ENCODE peak calls at places on chromosome 11, in seven cellular contexts. E is brain microvascular endothelial cell, L is spleen, C is WTC11, Y is bronchial epithelial cell, T is astrocyte of the cerebellum, F is prostate gland. Q is an unnamed sample.

GRCh38 chr11:16217631-16218030 is 138.7 kb downstream of the SOX6 start:
- DNase-seq in E (no peak), L (no peak), C (no peak), Y (no peak), T (no peak), F (no peak), Q (no peak)

GRCh38 chr11:116852261-116853125 is 15.1 kb upstream of the APOA1 start:
- DNase-seq in E (no peak), L (peak; percentile 57), C (no peak), Y (peak; percentile 77), T (no peak), F (peak; percentile 64), Q (no peak)

GRCh38 chr11:95545116-95545875 is 244.3 kb downstream of the FAM76B start:
- DNase-seq in E (no peak), L (no peak), C (peak; percentile 14), Y (no peak), T (no peak), F (no peak), Q (no peak)

GRCh38 chr11:14386081-14386480 is 27.1 kb upstream of the RRAS2 start:
- DNase-seq in E (no peak), L (no peak), C (no peak), Y (no peak), T (no peak), F (no peak), Q (no peak)

GRCh38 chr11:19091366-19091765 is 25.6 kb upstream of the ZDHHC13 start:
- DNase-seq in E (no peak), L (no peak), C (no peak), Y (peak; percentile 76), T (no peak), F (no peak), Q (no peak)

GRCh38 chr11:91981995-91982394 is 242.6 kb upstream of the FAT3 start:
- DNase-seq in E (peak; percentile 87), L (no peak), C (no peak), Y (peak; percentile 72), T (peak; percentile 99), F (peak; percentile 26), Q (no peak)

GRCh38 chr11:12288212-12288933 is 89.0 kb upstream of the PARVA start:
- DNase-seq in E (peak; percentile 93), L (no peak), C (peak; percentile 95), Y (peak; percentile 66), T (peak; percentile 85), F (peak; percentile 62), Q (peak; percentile 75)

GRCh38 chr11:86015699-86016098 is 53.2 kb downstream of the PICALM start:
- DNase-seq in E (no peak), L (no peak), C (no peak), Y (no peak), T (no peak), F (no peak), Q (no peak)

GRCh38 chr11:83185767-83186166 is 7.7 kb upstream of the ANKRD42 start:
- DNase-seq in E (no peak), L (no peak), C (no peak), Y (no peak), T (no peak), F (no peak), Q (no peak)

GRCh38 chr11:66934971-66935779 is 23.0 kb downstream of the PC start:
- DNase-seq in E (no peak), L (no peak), C (no peak), Y (no peak), T (no peak), F (no peak), Q (no peak)

GRCh38 chr11:83663446-83663845 is 377.3 kb upstream of the CCDC90B start:
- DNase-seq in E (peak; percentile 12), L (no peak), C (no peak), Y (peak; percentile 39), T (no peak), F (no peak), Q (no peak)

GRCh38 chr11:31875861-31876625 is 64.9 kb upstream of the PAX6 start:
- DNase-seq in E (no peak), L (no peak), C (no peak), Y (no peak), T (no peak), F (no peak), Q (no peak)

GRCh38 chr11:4699697-4700435 is 2.2 kb upstream of the OR51E2 start:
- DNase-seq in E (no peak), L (no peak), C (no peak), Y (no peak), T (no peak), F (no peak), Q (no peak)

GRCh38 chr11:117771197-117771596 is 25.8 kb downstream of the DSCAML1 start:
- DNase-seq in E (no peak), L (no peak), C (no peak), Y (no peak), T (no peak), F (no peak), Q (no peak)

DNA sequence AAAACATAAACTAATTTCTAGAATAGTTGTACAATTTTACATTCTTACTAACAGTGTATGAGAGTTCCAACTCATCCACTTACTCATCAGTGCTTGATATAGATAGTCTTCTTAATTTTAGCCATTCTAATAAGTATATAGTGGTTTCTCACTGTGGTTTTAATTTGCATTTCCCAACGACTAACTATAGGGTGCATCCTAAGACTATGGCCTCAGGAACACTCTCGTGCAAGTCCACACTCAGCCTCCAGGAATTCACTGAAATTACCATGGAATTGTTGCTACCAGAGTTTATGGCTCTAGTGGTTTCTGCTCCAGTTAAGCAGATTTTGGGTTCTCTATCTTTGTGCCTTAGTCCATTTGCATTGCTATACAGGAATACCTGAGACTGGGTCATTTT is 60.1 kb upstream of the GUCY1A2 start:
- DNase-seq in E (no peak), L (no peak), C (no peak), Y (peak; percentile 3), T (no peak), F (no peak), Q (no peak)
- TF ChIP-seq CTCF in E (no peak), L (no peak), C (no peak), Y (no peak), T (no peak), F (no peak), Q (no peak)

GRCh38 chr11:131868769-131869482 is 498.5 kb downstream of the NTM start:
- DNase-seq in E (peak; percentile 49), L (no peak), C (no peak), Y (no peak), T (no peak), F (no peak), Q (no peak)

GRCh38 chr11:131867457-131868257 is 497.2 kb downstream of the NTM start:
- DNase-seq in E (peak; percentile 91), L (no peak), C (peak; percentile 79), Y (peak; percentile 67), T (peak; percentile 81), F (peak; percentile 35), Q (peak; percentile 54)

GRCh38 chr11:131864205-131864604 is 493.8 kb downstream of the NTM start:
- DNase-seq in E (no peak), L (no peak), C (no peak), Y (no peak), T (no peak), F (no peak), Q (no peak)

GRCh38 chr11:131866535-131867400 is 496.4 kb downstream of the NTM start:
- DNase-seq in E (no peak), L (no peak), C (no peak), Y (no peak), T (no peak), F (no peak), Q (no peak)

GRCh38 chr11:131865860-131866259 is 495.4 kb downstream of the NTM start:
- DNase-seq in E (no peak), L (no peak), C (no peak), Y (no peak), T (no peak), F (no peak), Q (no peak)
- TF ChIP-seq CTCF in E (no peak), L (no peak), C (no peak), Y (no peak), T (no peak), F (no peak), Q (no peak)

GRCh38 chr11:132284611-132285010 is 914.2 kb downstream of the NTM start:
- DNase-seq in E (no peak), L (no peak), C (peak; percentile 11), Y (no peak), T (no peak), F (no peak), Q (no peak)

GRCh38 chr11:132284048-132284447 is 913.6 kb downstream of the NTM start:
- DNase-seq in E (no peak), L (no peak), C (peak; percentile 16), Y (no peak), T (no peak), F (no peak), Q (no peak)

GRCh38 chr11:132278801-132279574 is 908.6 kb downstream of the NTM start:
- DNase-seq in E (peak; percentile 69), L (no peak), C (no peak), Y (peak; percentile 29), T (peak; percentile 6), F (no peak), Q (no peak)
- TF ChIP-seq CTCF in E (peak; percentile 68), L (peak; percentile 48), C (peak; percentile 31), Y (peak; percentile 39), T (peak; percentile 67), F (no peak), Q (peak; percentile 59)

GRCh38 chr11:71489311-71490043 is 36.5 kb downstream of the NADSYN1 start:
- DNase-seq in E (peak; percentile 72), L (no peak), C (no peak), Y (peak; percentile 18), T (no peak), F (no peak), Q (no peak)
- TF ChIP-seq CTCF in E (no peak), L (no peak), C (no peak), Y (no peak), T (no peak), F (no peak), Q (no peak)

DNA sequence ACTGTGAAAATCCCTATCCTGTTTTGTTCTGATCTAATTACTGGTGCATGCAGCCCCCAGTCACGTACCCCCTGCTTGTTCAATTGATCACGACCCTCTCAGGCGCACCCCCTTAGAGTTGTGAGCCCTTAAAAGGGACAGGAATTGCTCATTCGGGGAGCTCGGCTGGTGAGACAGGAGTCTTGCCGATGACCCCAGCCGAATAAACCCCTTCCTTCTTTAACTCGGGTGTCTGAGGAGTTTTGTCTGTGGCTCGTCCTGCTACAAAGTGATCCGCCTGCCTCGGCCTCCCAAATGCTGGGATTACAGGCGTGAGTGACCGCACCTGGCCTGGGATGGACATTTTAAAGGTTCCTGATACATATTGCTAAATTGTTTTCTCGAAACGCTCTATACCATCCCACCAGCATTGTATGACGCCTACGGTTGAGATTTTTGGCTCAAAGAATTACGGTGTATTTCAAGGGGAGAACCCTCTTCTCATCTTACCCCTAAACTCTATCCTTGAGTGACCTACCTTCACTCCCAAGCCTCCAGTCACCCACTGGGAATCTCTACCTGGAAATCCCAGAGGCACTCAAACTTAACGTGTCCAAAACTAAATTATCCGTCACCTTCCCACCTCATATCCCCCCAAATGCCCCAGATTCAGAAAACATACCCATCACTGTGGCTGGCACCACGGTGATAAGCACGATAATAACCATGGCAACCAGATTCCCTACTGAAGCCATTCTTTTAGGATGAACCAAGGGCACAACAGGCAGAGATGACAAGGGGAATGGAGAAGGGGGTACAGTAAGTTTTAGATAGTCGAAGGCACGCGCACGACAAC is 789 bp upstream of the POLA2 start:
- DNase-seq in E (no peak), L (no peak), C (no peak), Y (no peak), T (no peak), F (no peak), Q (no peak)
- TF ChIP-seq CTCF in E (no peak), L (no peak), C (no peak), Y (no peak), T (no peak), F (no peak), Q (no peak)

GRCh38 chr11:131038597-131038996 is 122.3 kb upstream of the SNX19 start:
- DNase-seq in E (peak; percentile 31), L (no peak), C (no peak), Y (peak; percentile 44), T (no peak), F (no peak), Q (no peak)
- TF ChIP-seq CTCF in E (peak; percentile 58), L (no peak), C (no peak), Y (peak; percentile 29), T (peak; percentile 26), F (no peak), Q (no peak)

Q was measured in right lobe of liver.